ENCODE peak calls at places on chromosomes 3 and 15, in eight cellular contexts. One of them, this sample, is unnamed.

GRCh38 chr3:29701326-29701983 is 420.6 kb downstream of the RBMS3 start:
- DNase-seq in BJ: no peak
- DNase-seq in brain microvascular endothelial cell: no peak
- DNase-seq in body of pancreas: no peak
- DNase-seq in AG04450: no peak
- DNase-seq in GM06990: no peak
- DNase-seq in psoas muscle: no peak
- DNase-seq in right lobe of liver: no peak
- DNase-seq in this sample: no peak

GRCh38 chr3:52095990-52096775 is 39.8 kb upstream of the DUSP7 start:
- DNase-seq in psoas muscle: peak
- DNase-seq in AG04450: no peak
- DNase-seq in right lobe of liver: no peak
- DNase-seq in GM06990: no peak
- DNase-seq in body of pancreas: no peak
- DNase-seq in BJ: no peak
- DNase-seq in brain microvascular endothelial cell: no peak
- DNase-seq in this sample: no peak

GRCh38 chr3:52891164-52891563 is 6.2 kb downstream of the STIMATE start:
- DNase-seq in right lobe of liver: no peak
- DNase-seq in GM06990: peak
- DNase-seq in AG04450: no peak
- DNase-seq in BJ: no peak
- DNase-seq in psoas muscle: no peak
- DNase-seq in brain microvascular endothelial cell: no peak
- DNase-seq in body of pancreas: peak
- DNase-seq in this sample: no peak

GRCh38 chr3:81237193-81237592 is 524.3 kb downstream of the GBE1 start:
- DNase-seq in right lobe of liver: no peak
- DNase-seq in GM06990: no peak
- DNase-seq in brain microvascular endothelial cell: no peak
- DNase-seq in AG04450: no peak
- DNase-seq in BJ: no peak
- DNase-seq in body of pancreas: no peak
- DNase-seq in psoas muscle: no peak
- DNase-seq in this sample: no peak

GRCh38 chr3:107297597-107297996 is 79.6 kb upstream of the CCDC54 start:
- DNase-seq in GM06990: no peak
- DNase-seq in AG04450: no peak
- DNase-seq in right lobe of liver: no peak
- DNase-seq in BJ: no peak
- DNase-seq in brain microvascular endothelial cell: no peak
- DNase-seq in psoas muscle: no peak
- DNase-seq in body of pancreas: no peak
- DNase-seq in this sample: no peak

GRCh38 chr3:30471076-30471475 is 135.3 kb upstream of the TGFBR2 start:
- DNase-seq in AG04450: no peak
- DNase-seq in body of pancreas: no peak
- DNase-seq in right lobe of liver: no peak
- DNase-seq in brain microvascular endothelial cell: no peak
- DNase-seq in BJ: no peak
- DNase-seq in GM06990: no peak
- DNase-seq in psoas muscle: no peak
- DNase-seq in this sample: no peak

GRCh38 chr15:70892912-70893560 is 410 bp downstream of the LRRC49 start:
- DNase-seq in psoas muscle: no peak
- DNase-seq in BJ: peak
- DNase-seq in body of pancreas: peak
- DNase-seq in brain microvascular endothelial cell: peak
- DNase-seq in GM06990: no peak
- DNase-seq in right lobe of liver: no peak
- DNase-seq in AG04450: no peak
- DNase-seq in this sample: no peak

GRCh38 chr3:10949197-10949596 is 43.4 kb upstream of the SLC6A1 start:
- DNase-seq in right lobe of liver: no peak
- DNase-seq in brain microvascular endothelial cell: no peak
- DNase-seq in psoas muscle: no peak
- DNase-seq in body of pancreas: no peak
- DNase-seq in AG04450: no peak
- DNase-seq in GM06990: no peak
- DNase-seq in BJ: no peak
- DNase-seq in this sample: no peak

GRCh38 chr15:32838820-32839219 is 121.0 kb downstream of the GREM1 start:
- DNase-seq in GM06990: no peak
- DNase-seq in BJ: peak
- DNase-seq in right lobe of liver: no peak
- DNase-seq in body of pancreas: peak
- DNase-seq in AG04450: peak
- DNase-seq in brain microvascular endothelial cell: peak
- DNase-seq in psoas muscle: peak
- DNase-seq in this sample: peak

GRCh38 chr15:32842081-32842480 is 124.3 kb downstream of the GREM1 start:
- DNase-seq in right lobe of liver: no peak
- DNase-seq in BJ: no peak
- DNase-seq in AG04450: no peak
- DNase-seq in brain microvascular endothelial cell: no peak
- DNase-seq in body of pancreas: no peak
- DNase-seq in psoas muscle: no peak
- DNase-seq in GM06990: no peak
- DNase-seq in this sample: no peak

GRCh38 chr15:32843211-32843907 is 125.6 kb downstream of the GREM1 start:
- DNase-seq in psoas muscle: no peak
- DNase-seq in brain microvascular endothelial cell: no peak
- DNase-seq in AG04450: no peak
- DNase-seq in right lobe of liver: no peak
- DNase-seq in GM06990: no peak
- DNase-seq in body of pancreas: no peak
- DNase-seq in BJ: no peak
- DNase-seq in this sample: peak

GRCh38 chr15:32838338-32838737 is 120.5 kb downstream of the GREM1 start:
- DNase-seq in AG04450: no peak
- DNase-seq in right lobe of liver: no peak
- DNase-seq in BJ: no peak
- DNase-seq in brain microvascular endothelial cell: no peak
- DNase-seq in GM06990: no peak
- DNase-seq in body of pancreas: no peak
- DNase-seq in psoas muscle: no peak
- DNase-seq in this sample: no peak

GRCh38 chr15:32840481-32841245 is 122.9 kb downstream of the GREM1 start:
- DNase-seq in body of pancreas: no peak
- DNase-seq in brain microvascular endothelial cell: no peak
- DNase-seq in psoas muscle: no peak
- DNase-seq in GM06990: no peak
- DNase-seq in right lobe of liver: no peak
- DNase-seq in AG04450: no peak
- DNase-seq in BJ: no peak
- DNase-seq in this sample: no peak
- H3K4me3 ChIP-seq in body of pancreas: no peak
- H3K4me3 ChIP-seq in brain microvascular endothelial cell: no peak
- H3K4me3 ChIP-seq in psoas muscle: no peak
- H3K4me3 ChIP-seq in GM06990: no peak
- H3K4me3 ChIP-seq in right lobe of liver: no peak
- H3K4me3 ChIP-seq in AG04450: no peak
- H3K4me3 ChIP-seq in BJ: no peak
- H3K4me3 ChIP-seq in this sample: no peak

DNA sequence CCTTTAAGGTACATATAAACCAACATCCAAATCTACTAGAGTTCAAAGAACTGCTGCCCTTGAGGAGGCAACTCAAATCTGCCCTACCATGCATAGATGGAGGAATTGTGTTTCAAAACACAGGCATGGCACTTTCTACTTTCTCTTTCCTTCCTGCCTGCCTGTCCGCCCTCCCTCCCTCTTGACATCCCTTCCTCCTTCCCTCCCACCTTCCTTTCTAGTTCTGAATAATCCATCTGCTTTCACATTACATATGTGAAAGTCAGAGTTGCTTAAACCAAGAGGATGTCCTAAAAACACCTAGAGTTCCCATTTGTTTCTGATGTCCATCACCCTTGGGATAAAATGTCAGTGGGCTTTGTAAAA is 537.6 kb downstream of the FOXP1 start:
- DNase-seq in BJ: no peak
- DNase-seq in AG04450: no peak
- DNase-seq in brain microvascular endothelial cell: no peak
- DNase-seq in GM06990: no peak
- DNase-seq in psoas muscle: no peak
- DNase-seq in body of pancreas: no peak
- DNase-seq in right lobe of liver: no peak
- DNase-seq in this sample: no peak
- TF ChIP-seq CTCF in BJ: no peak
- TF ChIP-seq CTCF in AG04450: no peak
- TF ChIP-seq CTCF in brain microvascular endothelial cell: no peak
- TF ChIP-seq CTCF in GM06990: no peak
- TF ChIP-seq CTCF in psoas muscle: no peak
- TF ChIP-seq CTCF in body of pancreas: no peak
- TF ChIP-seq CTCF in right lobe of liver: no peak
- TF ChIP-seq CTCF in this sample: no peak

DNA sequence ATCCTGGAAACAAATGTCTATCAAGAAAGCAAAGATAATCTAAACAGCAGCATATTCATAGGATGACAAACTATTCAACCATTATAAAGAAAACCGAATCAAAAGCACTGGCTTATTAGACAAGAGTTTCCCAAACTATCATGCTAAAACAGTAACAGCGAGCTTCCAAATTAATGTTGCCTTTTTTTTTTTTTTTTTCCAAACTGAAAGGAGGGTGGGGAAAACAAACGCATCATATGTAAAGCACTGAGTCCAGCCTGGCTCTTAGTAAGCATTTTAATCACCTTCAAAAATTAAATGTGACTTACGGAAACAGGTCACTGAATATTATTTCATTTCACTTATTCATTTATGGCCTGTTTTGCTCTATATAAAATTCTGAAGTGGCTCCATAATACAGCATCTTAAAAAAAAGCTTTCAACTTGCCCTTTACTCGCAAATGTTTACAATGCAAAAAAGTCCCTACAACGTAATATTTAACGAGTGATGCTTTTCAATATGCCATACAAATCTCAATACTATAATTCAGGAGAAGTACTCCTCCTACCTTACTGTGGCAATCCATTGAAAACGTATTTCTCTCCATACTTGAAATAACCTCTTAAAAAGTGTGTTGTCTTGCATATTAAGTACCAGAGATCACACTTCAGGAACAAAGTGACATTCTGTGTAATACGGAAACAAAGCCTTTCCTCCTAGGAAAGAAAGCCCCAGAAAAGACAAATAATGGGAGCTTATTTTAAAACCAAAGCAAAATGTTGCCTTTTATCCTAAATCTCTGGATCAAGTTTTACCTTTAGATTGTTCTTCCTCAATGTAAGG is 2.1 kb downstream of the TJP1 start:
- DNase-seq in brain microvascular endothelial cell: no peak
- DNase-seq in body of pancreas: no peak
- DNase-seq in AG04450: no peak
- DNase-seq in BJ: no peak
- DNase-seq in GM06990: no peak
- DNase-seq in right lobe of liver: no peak
- DNase-seq in psoas muscle: no peak
- DNase-seq in this sample: no peak
- H3K4me3 ChIP-seq in brain microvascular endothelial cell: peak
- H3K4me3 ChIP-seq in body of pancreas: peak
- H3K4me3 ChIP-seq in AG04450: peak
- H3K4me3 ChIP-seq in BJ: peak
- H3K4me3 ChIP-seq in GM06990: no peak
- H3K4me3 ChIP-seq in right lobe of liver: peak
- H3K4me3 ChIP-seq in psoas muscle: peak
- H3K4me3 ChIP-seq in this sample: peak

GRCh38 chr15:89419370-89419984 is 76.9 kb downstream of the RHCG start:
- DNase-seq in body of pancreas: peak
- DNase-seq in BJ: no peak
- DNase-seq in psoas muscle: peak
- DNase-seq in right lobe of liver: no peak
- DNase-seq in brain microvascular endothelial cell: peak
- DNase-seq in GM06990: no peak
- DNase-seq in AG04450: no peak
- DNase-seq in this sample: no peak

GRCh38 chr15:89413877-89414276 is 79.3 kb upstream of the POLG start:
- DNase-seq in brain microvascular endothelial cell: no peak
- DNase-seq in BJ: no peak
- DNase-seq in AG04450: no peak
- DNase-seq in body of pancreas: no peak
- DNase-seq in right lobe of liver: no peak
- DNase-seq in GM06990: no peak
- DNase-seq in psoas muscle: no peak
- DNase-seq in this sample: no peak

GRCh38 chr15:89414571-89414970 is 79.9 kb upstream of the POLG start:
- DNase-seq in brain microvascular endothelial cell: no peak
- DNase-seq in BJ: no peak
- DNase-seq in GM06990: no peak
- DNase-seq in psoas muscle: no peak
- DNase-seq in AG04450: no peak
- DNase-seq in right lobe of liver: no peak
- DNase-seq in body of pancreas: no peak
- DNase-seq in this sample: no peak

GRCh38 chr15:89417206-89417725 is 79.1 kb downstream of the RHCG start:
- DNase-seq in AG04450: no peak
- DNase-seq in psoas muscle: no peak
- DNase-seq in body of pancreas: no peak
- DNase-seq in BJ: no peak
- DNase-seq in brain microvascular endothelial cell: no peak
- DNase-seq in right lobe of liver: no peak
- DNase-seq in GM06990: no peak
- DNase-seq in this sample: no peak

GRCh38 chr15:89416339-89417183 is 79.8 kb downstream of the RHCG start:
- DNase-seq in right lobe of liver: peak
- DNase-seq in GM06990: peak
- DNase-seq in AG04450: no peak
- DNase-seq in body of pancreas: peak
- DNase-seq in psoas muscle: peak
- DNase-seq in BJ: no peak
- DNase-seq in brain microvascular endothelial cell: peak
- DNase-seq in this sample: no peak
- TF ChIP-seq CTCF in right lobe of liver: peak
- TF ChIP-seq CTCF in GM06990: peak
- TF ChIP-seq CTCF in AG04450: peak
- TF ChIP-seq CTCF in body of pancreas: peak
- TF ChIP-seq CTCF in psoas muscle: peak
- TF ChIP-seq CTCF in BJ: peak
- TF ChIP-seq CTCF in brain microvascular endothelial cell: peak
- TF ChIP-seq CTCF in this sample: peak

GRCh38 chr15:75195122-75195765 is 6.4 kb upstream of the C15orf39 start:
- DNase-seq in GM06990: no peak
- DNase-seq in right lobe of liver: no peak
- DNase-seq in brain microvascular endothelial cell: no peak
- DNase-seq in psoas muscle: no peak
- DNase-seq in body of pancreas: peak
- DNase-seq in AG04450: no peak
- DNase-seq in BJ: no peak
- DNase-seq in this sample: no peak
- H3K4me3 ChIP-seq in GM06990: no peak
- H3K4me3 ChIP-seq in right lobe of liver: no peak
- H3K4me3 ChIP-seq in brain microvascular endothelial cell: no peak
- H3K4me3 ChIP-seq in psoas muscle: no peak
- H3K4me3 ChIP-seq in body of pancreas: no peak
- H3K4me3 ChIP-seq in AG04450: no peak
- H3K4me3 ChIP-seq in BJ: no peak
- H3K4me3 ChIP-seq in this sample: no peak

DNA sequence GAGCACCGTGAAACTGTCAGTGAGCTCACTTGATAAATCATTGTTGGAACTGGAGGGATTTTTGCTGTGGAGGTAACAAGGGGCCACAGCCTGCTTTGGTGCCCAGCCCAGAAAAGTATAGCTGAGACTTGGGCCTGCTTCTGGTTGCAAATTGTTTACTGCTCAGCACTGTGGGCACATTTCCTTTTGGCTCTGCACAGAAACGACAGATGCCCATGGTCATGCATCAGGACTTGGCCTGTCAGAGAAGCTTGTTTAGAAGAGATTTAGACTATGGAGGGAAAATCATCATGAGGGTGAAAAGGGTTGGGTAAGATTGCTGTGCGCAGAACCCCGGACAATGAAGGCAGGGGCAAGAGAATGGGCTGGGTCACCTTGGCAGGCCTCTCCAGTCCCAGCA is 286.1 kb upstream of the CTNNB1 start:
- DNase-seq in right lobe of liver: no peak
- DNase-seq in BJ: no peak
- DNase-seq in psoas muscle: no peak
- DNase-seq in AG04450: no peak
- DNase-seq in GM06990: no peak
- DNase-seq in brain microvascular endothelial cell: no peak
- DNase-seq in body of pancreas: no peak
- DNase-seq in this sample: no peak
- TF ChIP-seq CTCF in right lobe of liver: no peak
- TF ChIP-seq CTCF in BJ: no peak
- TF ChIP-seq CTCF in psoas muscle: no peak
- TF ChIP-seq CTCF in AG04450: no peak
- TF ChIP-seq CTCF in GM06990: no peak
- TF ChIP-seq CTCF in brain microvascular endothelial cell: no peak
- TF ChIP-seq CTCF in body of pancreas: no peak
- TF ChIP-seq CTCF in this sample: no peak